ENCODE peak calls at places on chromosomes 1 and 21, in seven cellular contexts. H is fibroblast of mammary gland, V is WTC11, M is SK-N-SH, U is heart right ventricle, R is endothelial cell of umbilical vein, I is GM12865. A is an unnamed sample.

GRCh38 chr1:1510912-1511532 is 940 bp upstream of the ATAD3A start:
- DNase-seq in H (peak), V (peak), M (peak), U (no peak), R (no peak), I (peak), A (no peak)

GRCh38 chr21:14956826-14957225 is 108.0 kb downstream of the NRIP1 start:
- DNase-seq in H (peak), V (no peak), M (no peak), U (no peak), R (peak), I (no peak), A (no peak)

GRCh38 chr1:208149776-208150514 is 94.2 kb downstream of the PLXNA2 start:
- DNase-seq in H (no peak), V (no peak), M (no peak), U (peak), R (no peak), I (no peak), A (peak)

GRCh38 chr1:237340892-237341291 is 298.9 kb downstream of the RYR2 start:
- DNase-seq in H (no peak), V (no peak), M (peak), U (no peak), R (no peak), I (no peak), A (no peak)

GRCh38 chr1:186875874-186876273 is 47.1 kb downstream of the PLA2G4A start:
- DNase-seq in H (no peak), V (no peak), M (no peak), U (no peak), R (no peak), I (no peak), A (no peak)

GRCh38 chr1:5564578-5565257 is 427.5 kb downstream of the NPHP4 start:
- DNase-seq in H (no peak), V (no peak), M (no peak), U (no peak), R (no peak), I (no peak), A (no peak)

GRCh38 chr1:236642763-236643162 is 38.4 kb upstream of the HEATR1 start:
- DNase-seq in H (no peak), V (no peak), M (no peak), U (no peak), R (no peak), I (no peak), A (no peak)

GRCh38 chr1:40305451-40305850 is 11.6 kb downstream of the COL9A2 start:
- DNase-seq in H (peak), V (peak), M (no peak), U (no peak), R (no peak), I (no peak), A (no peak)

GRCh38 chr1:156959414-156959813 is 39.0 kb downstream of the LRRC71 start:
- DNase-seq in H (peak), V (no peak), M (no peak), U (no peak), R (peak), I (peak), A (no peak)

GRCh38 chr1:17212487-17213121 is 7.7 kb downstream of the PADI1 start:
- DNase-seq in H (peak), V (no peak), M (peak), U (no peak), R (peak), I (no peak), A (no peak)

GRCh38 chr1:145926706-145927072 is 595 bp downstream of the RBM8A start:
- DNase-seq in H (no peak), V (no peak), M (no peak), U (no peak), R (peak), I (peak), A (no peak)

GRCh38 chr21:41953831-41954653 is at the start of gene C2CD2:
- DNase-seq in H (peak), V (peak), M (peak), U (peak), R (peak), I (peak), A (peak)

GRCh38 chr1:203677771-203678170 is 51.1 kb downstream of the ATP2B4 start:
- DNase-seq in H (no peak), V (no peak), M (no peak), U (no peak), R (no peak), I (no peak), A (no peak)

GRCh38 chr1:51294566-51295184 is 35.7 kb downstream of the TTC39A start:
- DNase-seq in H (no peak), V (no peak), M (no peak), U (no peak), R (no peak), I (no peak), A (no peak)
- TF ChIP-seq CTCF in H (no peak), V (no peak), M (no peak), U (no peak), R (no peak), I (no peak), A (no peak)

DNA sequence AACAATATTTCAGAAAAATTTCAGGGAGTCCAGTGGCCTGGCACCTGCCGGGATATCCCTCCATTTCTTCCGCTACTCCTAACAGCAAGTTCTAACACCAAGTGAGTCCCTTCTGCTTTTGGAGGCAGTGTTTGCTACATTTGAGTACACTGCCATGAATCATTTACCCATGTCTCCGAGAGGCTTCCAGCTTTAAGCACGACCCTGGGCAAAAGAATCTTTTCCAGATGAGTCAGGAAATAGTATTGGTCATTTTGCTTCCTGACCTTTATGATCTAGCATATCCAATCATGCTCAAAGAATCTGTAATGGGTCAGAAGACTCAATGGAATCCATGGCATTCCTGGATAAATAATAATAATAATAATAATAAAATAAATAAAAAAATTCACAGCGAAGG is 60.7 kb upstream of the FMN2 start:
- DNase-seq in H (peak), V (no peak), M (no peak), U (no peak), R (peak), I (no peak), A (no peak)
- TF ChIP-seq CTCF in H (no peak), V (no peak), M (no peak), U (no peak), R (no peak), I (no peak), A (no peak)

DNA sequence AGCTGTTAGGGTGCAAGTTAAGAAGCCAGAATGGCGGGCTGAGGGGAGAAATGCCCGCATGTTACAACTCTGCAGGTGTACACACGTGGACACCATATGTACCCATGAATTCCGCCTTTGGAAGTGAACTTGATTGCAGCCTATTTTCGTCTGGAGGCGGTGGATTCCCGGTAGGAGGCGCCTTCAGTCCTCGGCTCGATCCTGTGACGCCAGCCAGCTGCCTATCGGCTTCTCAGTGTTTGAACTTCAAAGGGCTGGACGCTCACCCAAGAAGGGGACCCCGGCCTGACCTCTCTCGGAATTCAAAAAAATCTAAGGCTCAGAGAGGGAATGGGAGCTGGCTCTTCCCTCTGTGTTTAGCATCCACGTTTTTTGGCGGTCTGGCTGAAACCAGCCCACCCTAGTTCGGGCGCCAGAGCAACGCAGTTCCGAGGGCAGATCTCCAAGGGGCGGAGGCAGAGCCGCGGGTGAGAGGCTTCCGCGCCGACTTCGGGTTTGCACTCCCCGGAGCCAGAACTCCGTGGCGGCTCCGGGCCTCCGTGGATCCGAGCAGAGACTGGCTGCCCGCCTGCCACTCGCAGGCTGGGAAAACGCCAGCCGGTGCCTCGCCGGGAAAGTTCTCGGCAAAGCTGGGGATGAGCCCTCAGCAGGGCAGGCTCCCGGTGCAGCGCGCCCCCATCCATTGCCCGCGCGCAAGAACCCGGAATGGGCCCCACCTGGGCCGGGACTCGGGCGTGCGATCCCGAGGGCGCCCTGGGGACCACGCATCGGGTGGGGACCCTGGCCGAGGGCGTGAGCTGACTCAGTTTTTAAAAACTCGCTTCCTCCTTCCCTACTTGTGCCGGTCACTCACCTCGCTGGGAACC is 996 bp upstream of the TMEM51 start:
- DNase-seq in H (peak), V (peak), M (peak), U (peak), R (peak), I (peak), A (peak)
- TF ChIP-seq CTCF in H (peak), V (no peak), M (peak), U (peak), R (peak), I (peak), A (no peak)

DNA sequence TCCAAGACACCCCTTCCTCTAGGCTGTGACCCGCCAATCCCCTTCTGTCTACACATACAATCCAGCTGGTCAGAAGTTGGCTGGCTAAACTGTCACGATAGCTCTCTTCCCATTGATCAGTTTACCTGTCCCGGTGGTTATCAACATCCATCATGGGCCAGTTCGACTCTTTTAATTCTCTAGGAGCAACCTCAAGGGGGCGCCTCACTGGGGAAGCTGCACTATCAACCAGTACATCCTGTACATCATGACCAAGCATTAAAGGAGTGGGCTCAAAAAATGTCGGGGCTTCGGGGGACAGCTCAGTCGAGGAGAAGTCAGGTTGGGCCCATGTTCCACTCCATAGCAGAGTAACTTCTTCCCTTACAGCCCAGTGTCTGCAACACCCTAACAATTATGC is 53.2 kb upstream of the B3GALNT2 start:
- DNase-seq in H (no peak), V (peak), M (no peak), U (no peak), R (no peak), I (no peak), A (peak)
- TF ChIP-seq CTCF in H (peak), V (peak), M (peak), U (no peak), R (peak), I (peak), A (no peak)

GRCh38 chr1:170402451-170403311 is 129.3 kb upstream of the GORAB start:
- DNase-seq in H (peak), V (no peak), M (no peak), U (no peak), R (no peak), I (no peak), A (no peak)

GRCh38 chr1:170395149-170395548 is 136.8 kb upstream of the GORAB start:
- DNase-seq in H (no peak), V (no peak), M (no peak), U (no peak), R (no peak), I (no peak), A (no peak)

GRCh38 chr1:170397061-170397460 is 134.9 kb upstream of the GORAB start:
- DNase-seq in H (peak), V (no peak), M (no peak), U (no peak), R (no peak), I (no peak), A (no peak)
- TF ChIP-seq CTCF in H (no peak), V (no peak), M (no peak), U (no peak), R (no peak), I (no peak), A (no peak)

DNA sequence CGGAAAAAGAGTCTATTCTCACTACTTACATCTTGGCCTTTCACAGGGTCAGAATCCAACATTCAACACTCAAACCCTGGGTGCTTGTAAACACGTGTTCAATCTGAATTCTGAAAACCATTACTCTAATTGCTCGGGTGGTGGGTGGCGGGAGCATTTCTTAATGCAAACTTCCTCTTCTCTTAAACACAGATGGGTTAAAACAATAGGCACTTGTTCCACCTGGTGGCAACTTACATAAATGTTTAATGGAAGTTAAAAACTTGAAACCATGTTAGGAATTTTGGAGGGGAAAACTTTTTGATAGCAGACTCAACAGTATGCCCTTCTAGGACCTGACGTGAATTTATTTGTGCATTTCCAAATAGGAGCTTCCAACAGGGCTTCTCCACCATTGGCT is 23.4 kb upstream of the TDRD10 start:
- DNase-seq in H (peak), V (no peak), M (no peak), U (no peak), R (peak), I (peak), A (no peak)
- TF ChIP-seq CTCF in H (no peak), V (no peak), M (peak), U (no peak), R (no peak), I (peak), A (no peak)

DNA sequence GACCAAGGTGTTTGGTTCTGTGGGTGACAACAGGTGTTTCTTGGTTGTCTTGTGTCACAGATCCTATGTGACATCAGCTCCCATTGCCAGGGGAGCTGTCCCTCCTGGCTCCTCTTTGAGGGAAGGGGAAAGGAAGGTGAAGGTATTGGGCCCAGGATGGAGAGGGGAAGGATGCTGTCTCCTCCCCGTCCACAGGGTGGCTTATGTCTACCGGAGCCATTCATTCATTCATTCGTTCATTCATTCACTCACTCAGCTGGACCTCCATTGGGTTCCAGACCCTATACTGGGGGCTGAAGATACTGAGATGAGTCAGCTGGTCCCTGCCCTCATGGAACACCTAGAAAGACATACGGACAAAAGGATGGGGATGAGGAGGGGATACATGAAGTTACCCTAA is 38.9 kb downstream of the EPHB2 start:
- DNase-seq in H (no peak), V (no peak), M (no peak), U (no peak), R (no peak), I (no peak), A (no peak)
- TF ChIP-seq CTCF in H (no peak), V (no peak), M (no peak), U (no peak), R (no peak), I (no peak), A (no peak)

GRCh38 chr1:217053666-217054065 is 330.4 kb upstream of the ESRRG start:
- DNase-seq in H (no peak), V (no peak), M (no peak), U (no peak), R (no peak), I (no peak), A (no peak)

GRCh38 chr1:217052196-217052595 is 329.0 kb upstream of the ESRRG start:
- DNase-seq in H (no peak), V (no peak), M (no peak), U (no peak), R (no peak), I (no peak), A (no peak)

GRCh38 chr1:217049081-217049480 is 325.9 kb upstream of the ESRRG start:
- DNase-seq in H (no peak), V (no peak), M (no peak), U (no peak), R (no peak), I (no peak), A (no peak)

GRCh38 chr1:217048104-217048707 is 325.0 kb upstream of the ESRRG start:
- DNase-seq in H (no peak), V (peak), M (peak), U (no peak), R (no peak), I (peak), A (peak)
- TF ChIP-seq CTCF in H (peak), V (peak), M (peak), U (no peak), R (no peak), I (peak), A (peak)

DNA sequence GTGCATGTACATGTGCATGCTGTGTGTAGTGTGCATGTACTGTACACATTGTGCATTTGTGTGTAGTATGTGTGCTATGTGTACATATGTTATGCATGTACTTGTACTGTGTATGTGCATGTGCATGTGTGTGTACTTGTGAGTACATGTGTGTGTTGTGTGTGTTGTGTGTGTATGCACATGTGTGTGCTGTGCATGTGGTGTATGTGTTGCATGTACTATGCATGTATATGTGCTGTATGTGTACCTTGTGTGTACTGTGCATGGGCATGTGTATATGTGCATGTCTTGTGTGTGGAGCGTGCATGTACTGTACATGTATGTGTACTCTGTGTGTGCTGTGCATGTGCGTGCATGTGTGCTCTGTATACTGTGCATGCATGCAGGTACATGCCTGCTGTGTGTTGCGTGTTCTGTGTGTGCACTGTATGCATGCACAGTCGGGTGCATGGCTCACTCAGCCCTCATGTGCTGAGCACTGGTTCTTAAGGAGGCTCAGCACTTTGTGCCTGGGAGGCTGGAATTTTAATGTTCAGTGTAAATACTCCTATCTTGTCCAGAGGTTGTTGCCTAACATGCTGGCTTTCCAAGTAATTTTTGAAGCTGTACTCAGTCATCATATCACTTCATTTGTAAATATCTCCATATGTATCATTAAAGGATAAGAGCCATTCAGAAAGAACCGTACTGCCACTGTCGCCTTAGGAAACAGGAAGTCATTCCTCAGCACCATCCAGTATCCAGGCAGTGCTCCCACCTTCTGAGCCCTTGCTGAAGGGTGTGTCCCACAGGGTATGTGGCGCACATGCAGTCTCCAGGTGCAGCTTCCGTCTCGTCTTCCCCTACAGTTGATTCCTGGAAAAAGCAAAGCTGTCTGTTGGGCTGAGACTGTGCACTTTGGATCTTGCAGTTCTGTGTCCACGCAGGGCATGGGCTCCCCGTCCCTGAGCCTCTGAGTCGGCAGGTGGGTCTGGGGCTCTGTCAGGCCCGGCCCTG is 32.5 kb downstream of the SNAP47 start:
- DNase-seq in H (no peak), V (no peak), M (no peak), U (no peak), R (no peak), I (no peak), A (no peak)
- TF ChIP-seq CTCF in H (no peak), V (no peak), M (no peak), U (no peak), R (no peak), I (no peak), A (no peak)

GRCh38 chr1:103108525-103109150 is 316 bp upstream of the COL11A1 start:
- DNase-seq in H (no peak), V (peak), M (peak), U (no peak), R (no peak), I (no peak), A (peak)

GRCh38 chr1:103109291-103109920 is 1.1 kb upstream of the COL11A1 start:
- DNase-seq in H (peak), V (peak), M (no peak), U (no peak), R (no peak), I (no peak), A (no peak)

GRCh38 chr1:103110701-103111100 is 2.4 kb upstream of the COL11A1 start:
- DNase-seq in H (no peak), V (no peak), M (no peak), U (no peak), R (no peak), I (no peak), A (no peak)

GRCh38 chr1:103107696-103108524 is at the start of gene COL11A1:
- DNase-seq in H (no peak), V (peak), M (peak), U (no peak), R (no peak), I (no peak), A (no peak)

GRCh38 chr1:103106426-103107321 is 1.6 kb downstream of the COL11A1 start:
- DNase-seq in H (peak), V (peak), M (peak), U (no peak), R (peak), I (peak), A (peak)
- TF ChIP-seq CTCF in H (peak), V (peak), M (peak), U (peak), R (peak), I (peak), A (peak)

A was measured in glutamatergic neuron.